ENCODE peak calls at places on chromosome 1, in five cellular contexts. M is mesendoderm, K is mammary epithelial cell, N is Karpas-422, V is PC-3. H is an unnamed sample.

GRCh38 chr1:5570931-5571330 is 421.3 kb downstream of the NPHP4 start:
- DNase-seq in M (no peak), K (no peak), N (no peak), V (peak; percentile 42), H (no peak)

GRCh38 chr1:160109686-160110085 is 5.9 kb upstream of the ATP1A2 start:
- DNase-seq in M (no peak), K (no peak), N (no peak), V (peak; percentile 50), H (no peak)

GRCh38 chr1:230114245-230114651 is 47.2 kb downstream of the GALNT2 start:
- DNase-seq in M (no peak), K (no peak), N (no peak), V (no peak), H (peak; percentile 73)

GRCh38 chr1:89565521-89565920 is 40.9 kb downstream of the LRRC8B start:
- DNase-seq in M (no peak), K (no peak), N (no peak), V (no peak), H (no peak)

GRCh38 chr1:219185486-219186117 is 11.9 kb downstream of the LYPLAL1 start:
- DNase-seq in M (peak; percentile 55), K (peak; percentile 7), N (peak; percentile 60), V (peak; percentile 28), H (no peak)

GRCh38 chr1:207283421-207283820 is 38.1 kb upstream of the CD55 start:
- DNase-seq in M (no peak), K (no peak), N (no peak), V (no peak), H (no peak)

GRCh38 chr1:31397360-31398095 is 15.5 kb upstream of the SERINC2 start:
- DNase-seq in M (no peak), K (peak; percentile 56), N (no peak), V (no peak), H (peak; percentile 62)

GRCh38 chr1:233543338-233544255 is 70.3 kb upstream of the KCNK1 start:
- DNase-seq in M (peak; percentile 88), K (peak; percentile 98), N (no peak), V (peak; percentile 98), H (peak; percentile 39)

GRCh38 chr1:100622506-100622905 is 84.6 kb downstream of the GPR88 start:
- DNase-seq in M (no peak), K (no peak), N (peak; percentile 32), V (no peak), H (no peak)

GRCh38 chr1:7253988-7254587 is 468.8 kb downstream of the CAMTA1 start:
- DNase-seq in M (no peak), K (no peak), N (no peak), V (no peak), H (no peak)

GRCh38 chr1:92599184-92599583 is 112.5 kb upstream of the GFI1 start:
- DNase-seq in M (peak; percentile 13), K (no peak), N (peak; percentile 65), V (peak; percentile 56), H (peak; percentile 70)

GRCh38 chr1:3429320-3429719 is 25.1 kb upstream of the ARHGEF16 start:
- DNase-seq in M (no peak), K (no peak), N (no peak), V (no peak), H (no peak)

GRCh38 chr1:27522860-27523665 is 33.1 kb upstream of the WASF2 start:
- DNase-seq in M (peak; percentile 79), K (no peak), N (peak; percentile 65), V (peak; percentile 31), H (peak; percentile 56)

GRCh38 chr1:102891868-102892625 is 216.3 kb downstream of the COL11A1 start:
- DNase-seq in M (no peak), K (peak; percentile 49), N (no peak), V (peak; percentile 67), H (peak; percentile 89)

GRCh38 chr1:3061981-3062615 is 6.9 kb upstream of the PRDM16 start:
- DNase-seq in M (peak; percentile 43), K (no peak), N (no peak), V (peak; percentile 9), H (no peak)

GRCh38 chr1:29985376-29985945 is 737.9 kb downstream of the MATN1 start:
- DNase-seq in M (no peak), K (no peak), N (no peak), V (no peak), H (no peak)

GRCh38 chr1:230105754-230106625 is 39.0 kb downstream of the GALNT2 start:
- DNase-seq in M (no peak), K (peak; percentile 79), N (no peak), V (peak; percentile 99), H (peak; percentile 86)

GRCh38 chr1:84069236-84069845 is 70.4 kb upstream of the TTLL7 start:
- DNase-seq in M (peak; percentile 57), K (no peak), N (peak; percentile 43), V (peak; percentile 44), H (no peak)

GRCh38 chr1:53047737-53048344 is 14.2 kb upstream of the PODN start:
- DNase-seq in M (no peak), K (peak; percentile 33), N (peak; percentile 43), V (peak; percentile 91), H (peak; percentile 31)

GRCh38 chr1:3349161-3349967 is 105.1 kb upstream of the ARHGEF16 start:
- DNase-seq in M (peak; percentile 63), K (no peak), N (peak; percentile 45), V (peak; percentile 13), H (no peak)

GRCh38 chr1:157369808-157370521 is 182.3 kb downstream of the FCRL5 start:
- DNase-seq in M (peak; percentile 87), K (peak; percentile 50), N (peak; percentile 83), V (peak; percentile 88), H (peak; percentile 15)

GRCh38 chr1:201888282-201889033 is at the start of gene SHISA4:
- DNase-seq in M (no peak), K (peak; percentile 61), N (no peak), V (peak; percentile 49), H (peak; percentile 47)

GRCh38 chr1:219277304-219277840 is 103.7 kb downstream of the LYPLAL1 start:
- DNase-seq in M (no peak), K (no peak), N (no peak), V (no peak), H (no peak)

GRCh38 chr1:114691061-114691460 is 4.3 kb downstream of the AMPD1 start:
- DNase-seq in M (no peak), K (peak; percentile 10), N (no peak), V (peak; percentile 45), H (peak; percentile 15)

GRCh38 chr1:180581635-180582039 is 22.9 kb downstream of the OVAAL start:
- DNase-seq in M (no peak), K (peak; percentile 20), N (no peak), V (no peak), H (no peak)

GRCh38 chr1:192724670-192725069 is 84.2 kb upstream of the RGS2 start:
- DNase-seq in M (no peak), K (peak; percentile 30), N (no peak), V (peak; percentile 85), H (peak; percentile 69)

GRCh38 chr1:199794105-199794863 is 233.2 kb upstream of the NR5A2 start:
- DNase-seq in M (no peak), K (peak; percentile 10), N (no peak), V (peak; percentile 40), H (no peak)

GRCh38 chr1:170590921-170591705 is 59.1 kb downstream of the GORAB start:
- DNase-seq in M (no peak), K (no peak), N (no peak), V (no peak), H (no peak)

DNA sequence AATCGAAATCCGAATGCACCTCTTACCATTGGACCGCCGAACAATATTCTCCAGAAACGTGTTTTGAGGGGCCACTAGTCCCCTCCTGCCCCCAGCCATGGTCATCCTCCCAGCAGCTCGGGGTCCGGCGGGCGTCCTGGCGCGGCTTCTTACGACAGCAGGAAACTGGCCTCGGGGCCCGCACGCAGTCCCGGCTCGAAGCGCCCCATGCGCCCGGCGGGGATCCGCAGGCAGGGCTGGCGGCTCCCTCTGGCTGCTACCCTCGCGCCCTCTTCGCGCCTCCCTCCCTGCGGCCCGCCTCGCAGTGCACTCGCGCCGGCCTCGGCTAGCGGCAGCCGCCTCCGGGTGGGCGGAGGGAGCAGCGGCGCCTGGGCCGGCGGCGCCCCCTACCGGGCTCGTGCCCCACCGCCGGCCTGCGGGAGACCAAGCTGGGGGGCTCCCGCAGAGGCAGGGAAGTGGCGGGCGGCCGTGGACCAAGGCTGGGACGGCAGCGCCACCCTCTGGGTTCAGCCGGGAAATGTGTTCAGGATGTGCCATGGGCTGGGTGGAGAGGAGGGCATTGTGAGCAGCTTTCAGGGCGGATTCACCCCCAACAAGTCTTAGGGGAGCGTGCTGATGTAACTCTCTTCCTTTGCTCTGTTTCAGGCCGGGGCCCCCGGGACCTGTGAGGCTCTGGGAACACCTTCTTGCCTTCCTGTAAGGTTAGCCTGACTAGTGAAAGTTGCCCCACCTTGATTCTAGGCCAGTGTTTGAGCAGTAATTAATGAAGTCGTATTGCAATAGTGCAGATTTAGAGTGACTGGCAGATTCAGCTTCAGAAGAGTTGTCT is at the start of gene KCNH1:
- DNase-seq in M (peak; percentile 92), K (peak; percentile 59), N (peak; percentile 62), V (peak; percentile 76), H (peak; percentile 61)
- H3K4me2 ChIP-seq in M (peak within 1 kb of the TSS; percentile 68), K (peak within 1 kb of the TSS; percentile 99), N (no peak within 1 kb of the TSS), V (peak within 1 kb of the TSS; percentile 78), H (peak within 1 kb of the TSS; percentile 82)

GRCh38 chr1:1321477-1321876 is 3.0 kb downstream of the INTS11 start:
- DNase-seq in M (no peak), K (no peak), N (no peak), V (no peak), H (no peak)
- H3K4me3 ChIP-seq in M (no peak overlapping the region), K (no peak overlapping the region), N (no peak overlapping the region), V (no peak overlapping the region), H (no peak overlapping the region)

GRCh38 chr1:66542811-66543767 is 9.1 kb downstream of the SGIP1 start:
- DNase-seq in M (peak; percentile 70), K (peak; percentile 43), N (no peak), V (peak; percentile 67), H (peak; percentile 90)

GRCh38 chr1:66542314-66542713 is 8.4 kb downstream of the SGIP1 start:
- DNase-seq in M (no peak), K (no peak), N (no peak), V (no peak), H (no peak)

GRCh38 chr1:66549017-66549416 is 15.1 kb downstream of the SGIP1 start:
- DNase-seq in M (no peak), K (no peak), N (no peak), V (no peak), H (no peak)

GRCh38 chr1:66550243-66550642 is 16.3 kb downstream of the SGIP1 start:
- DNase-seq in M (no peak), K (no peak), N (no peak), V (no peak), H (no peak)

GRCh38 chr1:66546045-66546810 is 12.3 kb downstream of the SGIP1 start:
- DNase-seq in M (no peak), K (no peak), N (peak; percentile 9), V (no peak), H (no peak)
- H3K4me1 ChIP-seq in M (no peaks in the 10 kb centered on the region), K (peaks cover 8% of the 10 kb centered on the region), N (no peaks in the 10 kb centered on the region), V (peaks cover 12% of the 10 kb centered on the region), H (peaks cover 19% of the 10 kb centered on the region)

DNA sequence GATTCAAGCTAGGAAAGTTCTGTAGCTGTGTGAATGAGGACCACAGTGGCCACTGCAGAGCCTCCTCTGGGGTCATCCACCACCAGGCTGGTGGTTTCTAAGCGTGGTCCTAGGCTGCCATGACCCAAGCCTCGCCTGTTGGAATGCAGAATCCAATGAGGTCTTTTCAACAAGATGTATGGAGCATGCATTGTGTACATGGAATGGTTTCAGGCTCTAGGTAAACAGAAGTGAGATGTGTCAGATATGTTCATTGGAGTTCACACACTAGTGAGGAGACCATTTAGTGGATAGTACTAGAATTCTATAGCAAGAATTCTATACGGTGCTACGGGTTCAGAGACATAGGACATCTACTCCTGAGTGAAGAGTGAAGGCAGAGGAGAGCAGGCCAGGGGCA is 10.7 kb downstream of the RNU5D-1 start:
- DNase-seq in M (no peak), K (no peak), N (no peak), V (no peak), H (no peak)
- H3K4me2 ChIP-seq in M (no peak overlapping the region), K (no peak overlapping the region), N (peak overlapping the region; percentile 59), V (no peak overlapping the region), H (no peak overlapping the region)